ENCODE peak calls at places on chromosome 6, in six cellular contexts. G, P, L, Z, X and B are unnamed samples.

GRCh38 chr6:21582651-21583050 is 10.9 kb upstream of the SOX4 start:
- DNase-seq in X (no peak), P (peak; percentile 63), Z (no peak), L (no peak), G (no peak), B (no peak)

GRCh38 chr6:144006731-144007454 is 1.2 kb downstream of the PLAGL1 start:
- DNase-seq in G (peak; percentile 19), L (no peak), X (peak; percentile 65), Z (no peak), P (peak; percentile 75), B (no peak)

GRCh38 chr6:169971171-169971861 is 219.9 kb downstream of the ERMARD start:
- DNase-seq in L (peak; percentile 17), G (no peak), X (no peak), P (no peak), Z (peak; percentile 42), B (no peak)

GRCh38 chr6:15246217-15247211 is 645 bp downstream of the JARID2 start:
- DNase-seq in Z (no peak), X (peak; percentile 38), L (no peak), G (no peak), P (peak; percentile 49), B (no peak)

GRCh38 chr6:90365565-90366219 is 69.0 kb upstream of the BACH2 start:
- DNase-seq in G (peak; percentile 51), X (no peak), L (no peak), P (no peak), Z (no peak), B (no peak)

GRCh38 chr6:137690721-137691120 is 176.3 kb upstream of the TNFAIP3 start:
- DNase-seq in Z (no peak), P (no peak), L (no peak), G (no peak), X (no peak), B (no peak)

GRCh38 chr6:12535915-12536314 is 180.7 kb upstream of the PHACTR1 start:
- DNase-seq in G (peak; percentile 36), P (no peak), Z (no peak), X (no peak), L (no peak), B (no peak)

GRCh38 chr6:121886223-121886830 is 450.9 kb downstream of the GJA1 start:
- DNase-seq in P (peak; percentile 54), X (peak; percentile 45), Z (no peak), L (no peak), G (no peak), B (no peak)

GRCh38 chr6:36685926-36686667 is 7.6 kb downstream of the CDKN1A start:
- DNase-seq in L (no peak), G (no peak), Z (no peak), P (no peak), X (no peak), B (no peak)

GRCh38 chr6:17855381-17855780 is 132.1 kb downstream of the KIF13A start:
- DNase-seq in Z (no peak), X (no peak), G (no peak), L (no peak), P (peak; percentile 11), B (no peak)

GRCh38 chr6:34578445-34579262 is 22.5 kb upstream of the SPDEF start:
- DNase-seq in Z (no peak), X (no peak), L (no peak), P (no peak), G (no peak), B (no peak)

GRCh38 chr6:70700922-70701876 is 33.5 kb downstream of the SMAP1 start:
- DNase-seq in P (no peak), L (no peak), X (no peak), G (no peak), Z (no peak), B (no peak)

GRCh38 chr6:2938632-2939083 is 32.7 kb downstream of the SERPINB6 start:
- DNase-seq in L (no peak), X (no peak), Z (peak; percentile 49), P (no peak), G (no peak), B (no peak)

GRCh38 chr6:150579611-150580010 is 20.1 kb upstream of the PLEKHG1 start:
- DNase-seq in L (no peak), P (no peak), G (no peak), X (no peak), Z (no peak), B (no peak)

GRCh38 chr6:158040051-158040803 is 58.6 kb downstream of the SYNJ2 start:
- DNase-seq in X (peak; percentile 99), L (no peak), G (peak; percentile 77), P (peak; percentile 100), Z (no peak), B (no peak)

GRCh38 chr6:125700591-125701353 is 48.7 kb upstream of the HEY2 start:
- DNase-seq in P (no peak), X (no peak), G (peak; percentile 66), Z (no peak), L (peak; percentile 79), B (peak; percentile 21)

DNA sequence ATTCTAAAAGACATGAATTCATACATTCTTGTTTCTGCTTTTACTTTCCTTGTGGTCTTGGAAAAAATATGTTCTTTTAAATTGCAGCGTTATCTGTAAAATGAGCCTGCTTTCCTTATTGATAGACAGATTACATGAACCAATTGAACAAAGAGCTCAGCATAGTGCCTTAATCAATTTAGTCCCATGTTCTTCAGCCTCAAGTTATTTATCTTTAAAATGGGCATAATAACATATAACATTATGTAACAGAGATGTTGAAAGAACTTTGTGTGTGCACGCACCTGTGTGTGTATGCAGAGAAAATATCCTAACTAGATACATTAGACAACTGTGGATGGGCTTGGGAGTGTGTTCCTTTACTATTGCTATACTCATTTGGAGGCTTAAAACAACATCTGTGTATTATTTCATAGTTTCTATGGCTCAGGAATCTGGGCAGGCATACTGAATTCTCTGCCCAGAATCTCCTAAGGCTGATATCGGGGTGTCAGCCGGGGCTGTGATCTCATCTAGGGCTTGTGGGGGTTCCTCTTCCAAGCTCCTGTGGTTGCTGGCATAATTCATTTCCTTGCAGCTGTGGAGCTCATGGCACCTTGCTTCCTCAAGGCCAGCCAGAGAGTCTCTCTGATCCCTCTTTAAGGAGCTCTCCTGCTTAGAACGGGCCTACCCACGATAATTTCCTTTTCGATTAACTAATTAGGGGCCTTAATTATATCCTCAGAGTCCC is 194.1 kb downstream of the ARID1B start:
- DNase-seq in P (no peak), Z (no peak), L (no peak), G (no peak), X (no peak), B (no peak)
- H3K4me1 ChIP-seq in P (no peaks in the 10 kb centered on the region), Z (peaks cover 6% of the 10 kb centered on the region), L (peaks cover 8% of the 10 kb centered on the region), G (peaks cover 2% of the 10 kb centered on the region), X (peaks cover 4% of the 10 kb centered on the region), B (peaks cover 2% of the 10 kb centered on the region)

GRCh38 chr6:47181681-47182080 is 128.0 kb downstream of the TNFRSF21 start:
- DNase-seq in G (no peak), Z (no peak), X (no peak), P (no peak), L (no peak), B (no peak)
- H3K4ac ChIP-seq in G (no peak overlapping the region), Z (no peak overlapping the region), X (no peak overlapping the region), P (no peak overlapping the region), L (no peak overlapping the region), B (no peak overlapping the region)

DNA sequence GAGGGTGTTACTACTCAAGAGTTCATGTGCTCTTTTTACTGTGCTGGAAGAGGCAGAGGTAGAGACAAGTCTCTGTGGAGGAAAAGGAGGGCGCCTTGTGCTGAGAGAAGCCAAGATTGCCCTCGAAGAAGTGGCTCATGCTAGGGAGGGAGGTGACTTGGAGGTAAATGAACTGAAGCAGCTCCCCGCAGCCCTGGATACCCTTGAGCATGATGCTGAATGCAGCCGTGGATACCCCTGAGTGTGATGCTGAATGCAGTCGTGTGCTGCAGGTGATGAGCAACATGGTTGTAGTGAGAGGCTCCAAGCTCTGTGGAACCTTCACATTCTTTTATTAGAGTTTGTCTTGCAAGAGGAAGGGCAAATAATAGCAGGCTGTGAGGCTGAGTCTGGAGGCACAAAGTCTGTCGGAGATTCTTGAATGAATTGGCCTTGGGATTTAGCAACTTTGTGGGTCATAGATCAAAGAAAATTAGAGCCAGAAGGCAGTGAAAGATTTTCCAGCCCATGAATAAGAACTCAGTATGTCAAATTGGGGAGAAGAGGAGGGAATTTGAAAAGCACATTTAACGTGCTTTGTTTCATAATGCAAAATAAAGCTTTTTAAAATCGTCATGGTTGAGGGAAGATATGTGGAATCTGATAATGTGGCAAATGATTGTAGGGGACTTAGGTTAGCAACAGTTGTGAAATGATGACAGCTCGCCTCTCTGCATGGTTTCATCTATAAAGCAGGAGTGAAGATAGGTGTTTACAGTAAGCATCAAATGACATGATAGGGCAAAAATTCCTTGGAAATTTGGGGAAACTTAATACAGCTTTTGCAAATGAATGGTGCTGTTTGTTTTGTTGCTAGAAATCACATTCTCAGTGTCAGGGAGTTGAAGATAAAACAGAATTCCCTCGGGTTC is 120.2 kb upstream of the TIAM2 start:
- DNase-seq in X (no peak), L (peak; percentile 30), G (peak; percentile 64), Z (peak; percentile 45), P (no peak), B (no peak)
- H3K23ac ChIP-seq in X (no peak overlapping the region), L (no peak overlapping the region), G (no peak overlapping the region), Z (no peak overlapping the region), P (no peak overlapping the region), B (no peak overlapping the region)

DNA sequence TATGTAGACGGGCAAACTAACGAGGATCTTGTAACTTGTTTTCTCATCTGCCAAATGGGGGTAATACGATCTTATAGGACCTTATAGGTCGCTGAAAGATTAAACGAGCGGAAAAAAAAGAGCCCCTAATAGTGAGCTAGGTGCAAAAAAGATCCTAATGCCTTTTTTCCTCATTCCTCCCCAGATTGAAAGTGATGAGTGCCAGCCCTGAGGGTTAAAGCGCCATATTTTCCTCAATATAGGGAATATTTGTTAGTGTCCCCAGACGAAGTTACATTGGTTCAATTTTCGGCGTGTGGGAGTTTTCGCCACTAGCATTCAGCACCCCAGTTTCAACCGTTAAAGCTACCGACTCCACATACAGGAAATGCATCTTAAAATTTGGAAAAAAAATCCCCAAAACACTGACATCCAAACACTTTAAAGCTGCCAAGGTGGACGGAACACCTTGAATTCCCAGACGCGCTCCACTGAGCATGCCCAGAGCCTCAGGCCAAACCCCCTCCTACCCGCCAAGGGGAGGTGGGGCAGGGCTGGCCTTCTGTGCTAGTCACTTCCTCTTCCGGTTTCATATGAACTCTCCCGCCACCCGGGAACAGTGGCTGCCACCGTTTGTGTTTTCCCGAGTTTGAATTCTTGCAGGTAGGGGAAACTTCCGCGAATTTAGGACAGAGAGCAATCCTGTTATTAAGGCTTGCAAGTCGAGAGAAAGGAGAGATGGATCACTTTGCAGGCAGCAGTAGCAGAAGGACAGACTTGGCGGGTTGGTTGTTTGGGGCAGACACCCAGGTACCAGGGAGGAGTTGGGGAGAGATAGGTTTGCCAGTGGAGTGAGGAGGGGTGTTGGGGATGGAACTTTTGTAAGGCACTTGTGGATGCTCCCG is at the start of gene PRIM2:
- DNase-seq in Z (peak; percentile 83), X (peak; percentile 84), G (peak; percentile 94), L (peak; percentile 89), P (peak; percentile 76), B (peak; percentile 56)
- H3K4me1 ChIP-seq in Z (no peaks in the 10 kb centered on the region), X (peaks cover 2% of the 10 kb centered on the region), G (no peaks in the 10 kb centered on the region), L (no peaks in the 10 kb centered on the region), P (peaks cover 13% of the 10 kb centered on the region), B (peaks cover 3% of the 10 kb centered on the region)

GRCh38 chr6:107971181-107971580 is 13.2 kb upstream of the SEC63 start:
- DNase-seq in X (no peak), Z (no peak), G (no peak), L (no peak), P (no peak), B (no peak)

GRCh38 chr6:107970255-107970654 is 12.2 kb upstream of the SEC63 start:
- DNase-seq in Z (no peak), G (no peak), L (no peak), X (no peak), P (no peak), B (no peak)

GRCh38 chr6:107976267-107976783 is 18.3 kb upstream of the SEC63 start:
- DNase-seq in Z (no peak), X (no peak), L (no peak), G (no peak), P (no peak), B (no peak)

GRCh38 chr6:107972413-107973096 is 14.5 kb upstream of the SEC63 start:
- DNase-seq in X (peak; percentile 21), Z (no peak), G (peak; percentile 85), P (no peak), L (no peak), B (no peak)

GRCh38 chr6:107973594-107973993 is 15.6 kb upstream of the SEC63 start:
- DNase-seq in G (no peak), Z (no peak), P (no peak), X (no peak), L (no peak), B (no peak)
- H3K4ac ChIP-seq in G (no peak overlapping the region), Z (no peak overlapping the region), P (no peak overlapping the region), X (no peak overlapping the region), L (no peak overlapping the region), B (no peak overlapping the region)